ENCODE peak calls at places on chromosomes 6 and 20, in six cellular contexts. F is cardiac muscle cell, M is NT2/D1, N is AG09309, O is IMR-90, S is fibroblast of lung. E is an unnamed sample.

GRCh38 chr6:37521674-37522073 is 22.0 kb upstream of the CCDC167 start:
- DNase-seq in N (no peak), F (no peak), M (no peak), O (no peak), S (no peak), E (no peak)

GRCh38 chr6:88561974-88562736 is 396.0 kb upstream of the CNR1 start:
- DNase-seq in F (no peak), N (no peak), O (no peak), M (no peak), S (no peak), E (no peak)

GRCh38 chr6:37668251-37668650 is 29.4 kb downstream of the MDGA1 start:
- DNase-seq in M (no peak), O (no peak), S (no peak), N (no peak), F (no peak), E (no peak)

GRCh38 chr6:87154641-87155271 is 609 bp upstream of the ZNF292 start:
- DNase-seq in S (peak; percentile 79), N (peak; percentile 60), M (no peak), O (peak; percentile 85), F (peak; percentile 86), E (peak; percentile 62)

GRCh38 chr6:162385980-162386379 is 341.6 kb downstream of the PRKN start:
- DNase-seq in M (no peak), F (peak; percentile 2), S (peak; percentile 85), N (no peak), O (no peak), E (peak; percentile 24)

GRCh38 chr6:109791301-109791700 is 100.2 kb downstream of the FIG4 start:
- DNase-seq in N (no peak), O (peak; percentile 33), M (no peak), F (no peak), S (no peak), E (no peak)

GRCh38 chr6:149236584-149236983 is 80.9 kb upstream of the TAB2 start:
- DNase-seq in N (no peak), M (no peak), O (no peak), S (peak; percentile 57), F (peak; percentile 88), E (peak; percentile 45)

GRCh38 chr6:100447900-100448700 is 16.6 kb downstream of the SIM1 start:
- DNase-seq in F (no peak), M (no peak), N (no peak), S (no peak), O (no peak), E (no peak)

GRCh38 chr6:111101987-111102386 is 14.7 kb downstream of the SLC16A10 start:
- DNase-seq in M (no peak), O (no peak), F (no peak), S (no peak), N (no peak), E (no peak)

GRCh38 chr20:49395183-49395582 is 87.3 kb downstream of the KCNB1 start:
- DNase-seq in F (no peak), O (no peak), M (no peak), N (no peak), S (peak; percentile 15), E (no peak)

GRCh38 chr6:84739866-84740208 is 24.6 kb downstream of the TBX18 start:
- DNase-seq in S (no peak), O (no peak), F (no peak), N (no peak), M (no peak), E (no peak)

GRCh38 chr6:155315516-155315871 is 1.2 kb upstream of the TFB1M start:
- DNase-seq in F (peak; percentile 32), O (no peak), M (no peak), N (no peak), S (peak; percentile 6), E (peak; percentile 22)

GRCh38 chr6:28789553-28790083 is 134.2 kb downstream of the TRIM27 start:
- DNase-seq in S (peak; percentile 64), F (peak; percentile 61), N (no peak), O (peak; percentile 68), M (no peak), E (no peak)

GRCh38 chr6:135181333-135182119 is 418 bp downstream of the MYB start:
- DNase-seq in N (no peak), O (no peak), F (peak; percentile 19), M (no peak), S (peak; percentile 16), E (no peak)

GRCh38 chr6:125300992-125301434 is 754 bp downstream of the HDDC2 start:
- DNase-seq in N (no peak), S (peak; percentile 58), F (peak; percentile 56), O (peak; percentile 51), M (no peak), E (no peak)

GRCh38 chr6:3517350-3517749 is 60.5 kb upstream of the SLC22A23 start:
- DNase-seq in F (peak; percentile 93), N (peak; percentile 93), S (peak; percentile 93), O (peak; percentile 95), M (no peak), E (peak; percentile 91)

GRCh38 chr20:38075161-38075998 is 41.8 kb downstream of the RPRD1B start:
- DNase-seq in S (peak; percentile 82), N (no peak), O (peak; percentile 57), M (no peak), F (no peak), E (no peak)

GRCh38 chr20:44586986-44587980 is 4.9 kb downstream of the PKIG start:
- DNase-seq in F (no peak), M (no peak), N (no peak), S (peak; percentile 37), O (peak; percentile 50), E (no peak)

GRCh38 chr20:3616250-3616649 is 46.9 kb downstream of the GFRA4 start:
- DNase-seq in M (no peak), N (no peak), S (peak; percentile 50), F (peak; percentile 27), O (peak; percentile 50), E (no peak)

GRCh38 chr6:33787954-33788693 is 806 bp downstream of the LEMD2 start:
- DNase-seq in S (peak; percentile 83), F (peak; percentile 88), O (peak; percentile 79), M (no peak), N (no peak), E (peak; percentile 56)

GRCh38 chr6:1336246-1336843 is 24.4 kb downstream of the FOXQ1 start:
- DNase-seq in N (no peak), M (no peak), F (peak; percentile 18), O (no peak), S (no peak), E (no peak)

GRCh38 chr6:43914272-43915147 is 144.5 kb downstream of the VEGFA start:
- DNase-seq in F (no peak), S (no peak), N (no peak), M (no peak), O (no peak), E (no peak)

GRCh38 chr6:44237813-44238433 is 9.0 kb upstream of the HSP90AB1 start:
- DNase-seq in S (peak; percentile 62), O (peak; percentile 56), N (no peak), M (no peak), F (peak; percentile 73), E (no peak)

GRCh38 chr6:54998576-54998975 is 152.0 kb downstream of the FAM83B start:
- DNase-seq in F (no peak), N (no peak), O (no peak), M (no peak), S (no peak), E (no peak)

GRCh38 chr6:164856138-164856537 is 453.3 kb downstream of the C6orf118 start:
- DNase-seq in O (no peak), S (no peak), F (no peak), M (no peak), N (no peak), E (no peak)

GRCh38 chr6:79498842-79499241 is 38.4 kb downstream of the LCA5 start:
- DNase-seq in O (no peak), F (no peak), M (no peak), N (no peak), S (peak; percentile 3), E (no peak)

GRCh38 chr6:37058084-37058586 is 52.7 kb downstream of the FGD2 start:
- DNase-seq in M (no peak), S (peak; percentile 47), O (peak; percentile 76), N (no peak), F (no peak), E (no peak)

GRCh38 chr6:160248538-160248937 is 10.1 kb downstream of the SLC22A2 start:
- DNase-seq in O (no peak), F (no peak), N (no peak), M (no peak), S (no peak), E (no peak)

GRCh38 chr20:63750807-63751470 is 11.4 kb downstream of the SLC2A4RG start:
- DNase-seq in O (no peak), M (no peak), F (no peak), S (no peak), N (no peak), E (no peak)

DNA sequence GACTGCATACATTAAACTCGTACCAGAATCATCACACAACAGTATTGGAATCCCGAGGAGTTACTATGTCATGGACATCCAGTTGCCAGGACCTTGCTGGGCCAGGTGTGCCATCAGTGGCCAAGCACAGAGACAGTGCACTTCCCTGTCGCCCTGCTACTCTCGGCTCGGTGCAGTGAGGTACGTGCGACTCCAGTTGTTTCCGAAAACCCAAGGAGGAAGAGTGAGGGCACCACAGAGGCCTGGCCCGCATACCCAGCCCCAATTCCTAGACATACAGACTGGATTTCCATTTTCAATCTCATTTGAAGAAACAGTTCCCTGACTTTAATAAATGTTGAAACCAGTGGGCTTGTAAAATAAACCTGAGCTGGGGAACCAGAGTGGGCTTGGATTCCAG is 62.5 kb upstream of the AFDN start:
- DNase-seq in S (no peak), O (no peak), F (no peak), M (no peak), N (no peak), E (no peak)
- H3K4me3 ChIP-seq in S (no peak overlapping the region), O (no peak overlapping the region), F (no peak overlapping the region), M (no peak overlapping the region), N (no peak overlapping the region), E (no peak overlapping the region)

DNA sequence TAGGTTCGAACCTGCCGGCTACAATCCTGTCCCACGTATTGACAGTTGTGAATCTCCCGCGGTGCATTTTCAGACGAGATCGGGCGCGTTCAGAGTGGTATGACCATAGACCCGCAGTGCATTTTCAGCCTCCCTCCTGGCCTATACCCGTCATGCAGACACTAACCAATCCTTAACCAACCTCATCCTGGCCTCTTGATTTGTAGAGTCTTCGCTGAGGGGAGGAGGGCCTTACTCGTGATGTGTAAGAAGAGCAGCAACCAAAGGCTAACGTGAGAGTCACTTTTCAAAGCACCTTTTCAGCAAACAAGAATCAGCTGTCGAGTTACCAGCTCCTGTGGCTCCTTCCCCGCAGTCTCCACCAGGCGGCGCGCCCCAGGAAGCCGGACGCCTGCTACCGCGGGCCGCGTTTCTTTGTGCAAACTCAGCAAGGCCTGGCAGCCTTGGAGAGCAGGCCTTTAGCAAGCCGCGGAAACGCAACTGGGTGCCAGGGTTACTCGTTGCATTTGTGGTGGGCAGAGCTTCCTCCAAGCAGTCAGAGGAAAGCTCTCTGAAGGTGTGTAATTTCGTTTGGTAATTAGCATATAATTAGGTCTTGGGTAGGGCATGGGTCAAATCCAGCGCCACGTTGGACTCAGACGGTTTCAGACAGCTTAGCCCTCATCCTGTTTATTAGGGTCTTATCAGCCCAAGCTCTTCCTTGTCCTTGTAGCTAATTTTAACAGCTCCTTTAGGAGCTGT is 139.8 kb downstream of the OR2B2 start:
- DNase-seq in M (no peak), F (peak; percentile 92), O (peak; percentile 77), N (peak; percentile 53), S (peak; percentile 77), E (peak; percentile 42)
- H3K4me3 ChIP-seq in M (peak overlapping the region; percentile 12), F (no peak overlapping the region), O (no peak overlapping the region), N (no peak overlapping the region), S (no peak overlapping the region), E (peak overlapping the region; percentile 13)

GRCh38 chr20:34109442-34109841 is 2.6 kb downstream of the EIF2S2 start:
- DNase-seq in F (no peak), O (no peak), M (no peak), N (no peak), S (no peak), E (no peak)
- H3K4me3 ChIP-seq in F (no peak overlapping the region), O (no peak overlapping the region), M (no peak overlapping the region), N (no peak overlapping the region), S (no peak overlapping the region), E (no peak overlapping the region)

GRCh38 chr6:6575143-6575542 is 13.4 kb upstream of the LY86 start:
- DNase-seq in S (no peak), F (no peak), O (no peak), M (no peak), N (no peak), E (no peak)
- H3K4me3 ChIP-seq in S (no peak overlapping the region), F (no peak overlapping the region), O (no peak overlapping the region), M (no peak overlapping the region), N (no peak overlapping the region), E (no peak overlapping the region)